ENCODE peak calls at places on chromosomes 4 and X, in four cellular contexts. B is tibial artery, X is heart right ventricle, H is Panc1. Y is an unnamed sample. For H3K27me3, the result is how much of the 10 kb centered on the place peaks cover.

GRCh38 chr4:102543030-102543505 is 41.9 kb downstream of the NFKB1 start:
- DNase-seq in X (no peak), B (no peak), H (no peak), Y (no peak)

GRCh38 chr4:53365121-53365485 is 758 bp downstream of the SCFD2 start:
- DNase-seq in B (no peak), X (no peak), H (no peak), Y (no peak)

GRCh38 chr4:110666030-110666429 is 43.2 kb upstream of the PITX2 start:
- DNase-seq in B (no peak), H (no peak), X (no peak), Y (no peak)

GRCh38 chr4:88341227-88342192 is 37.1 kb upstream of the HERC6 start:
- DNase-seq in B (no peak), X (no peak), H (peak), Y (no peak)

GRCh38 chr4:2255501-2256155 is 6.3 kb downstream of the MXD4 start:
- DNase-seq in X (peak), B (peak), H (no peak), Y (peak)

GRCh38 chr4:16026155-16026761 is 57.6 kb downstream of the PROM1 start:
- DNase-seq in B (no peak), H (peak), X (no peak), Y (no peak)

GRCh38 chr4:132108784-132109183 is 1040.3 kb upstream of the PCDH10 start:
- DNase-seq in B (no peak), X (no peak), H (no peak), Y (no peak)

GRCh38 chr4:54066718-54067129 is 2.3 kb upstream of the CHIC2 start:
- DNase-seq in B (no peak), H (no peak), X (peak), Y (no peak)

GRCh38 chr4:87058272-87059073 is 123.7 kb downstream of the AFF1 start:
- DNase-seq in H (peak), B (no peak), X (no peak), Y (no peak)

GRCh38 chrX:110081740-110082139 is 78.8 kb downstream of the TMEM164 start:
- DNase-seq in B (peak), H (no peak), X (peak), Y (no peak)

DNA sequence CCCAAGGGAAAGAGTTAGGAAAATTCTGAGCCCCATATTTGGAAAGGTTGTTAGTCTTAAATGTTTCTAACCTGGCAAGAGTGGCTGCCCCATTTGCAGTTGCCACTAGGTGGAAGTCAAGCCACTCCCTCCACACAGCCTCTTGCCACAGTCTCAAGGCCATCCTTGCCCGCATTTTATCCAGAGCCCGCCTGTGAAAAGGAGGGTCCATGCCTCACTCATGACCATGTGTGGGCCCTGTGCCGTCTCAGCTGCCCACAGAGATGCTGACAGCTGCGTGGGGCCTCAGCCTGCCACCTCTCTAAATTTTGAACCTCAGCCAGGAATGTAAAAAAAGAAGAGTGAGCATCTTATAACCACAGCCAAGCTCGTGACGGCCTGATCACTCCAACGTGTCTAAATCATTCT is 201.5 kb upstream of the FAM241A start:
- DNase-seq in X (no peak), H (no peak), B (no peak), Y (peak)
- TF ChIP-seq CTCF in X (no peak), H (peak), B (no peak), Y (no peak)

DNA sequence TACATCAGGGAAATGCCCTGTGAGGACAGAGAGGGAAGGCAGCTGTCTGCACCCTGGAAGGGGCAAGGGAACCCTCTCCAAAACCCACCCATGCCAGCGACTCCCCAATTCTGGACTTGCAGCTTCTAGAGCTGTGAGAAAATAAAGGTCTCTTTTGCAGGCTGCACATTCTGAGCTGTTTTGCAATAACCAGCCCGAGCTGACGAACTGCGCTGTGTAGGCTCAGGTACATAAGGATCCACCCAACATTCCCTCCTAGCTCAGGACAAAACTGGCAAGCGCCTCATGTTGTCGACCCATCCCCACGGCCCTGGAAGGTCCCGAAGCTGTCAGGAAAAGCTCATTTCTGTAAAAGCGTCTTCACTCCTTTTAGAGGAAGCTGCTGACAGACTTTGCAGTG is 271.8 kb downstream of the CRLF2 start:
- DNase-seq in X (no peak), B (no peak), H (no peak), Y (no peak)
- H3K27me3 ChIP-seq in X (under half), B (under half), H (under half), Y (under half)

DNA sequence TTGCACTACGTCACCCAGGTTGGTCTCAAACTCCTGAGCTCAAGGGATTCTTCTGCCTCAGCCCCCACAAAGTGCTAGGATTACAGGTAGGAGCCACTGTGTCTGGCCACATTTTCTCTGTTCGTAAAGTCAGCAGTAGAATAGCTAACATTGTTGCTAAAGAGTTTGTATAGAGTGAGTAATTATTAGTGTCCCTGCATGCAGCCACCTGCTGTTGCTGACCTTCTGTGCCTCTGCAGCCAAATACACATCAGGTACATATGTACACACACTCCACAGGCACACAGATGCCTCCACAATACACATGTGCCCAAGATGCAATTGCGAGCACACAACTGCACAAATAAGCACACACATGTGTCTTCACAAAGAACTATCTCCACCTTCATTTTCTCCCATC is 10.9 kb downstream of the DRD5 start:
- DNase-seq in H (no peak), B (no peak), X (no peak), Y (no peak)
- TF ChIP-seq CTCF in H (no peak), B (no peak), X (no peak), Y (no peak)

GRCh38 chrX:1011632-1012283 is 200.7 kb downstream of the CRLF2 start:
- DNase-seq in H (no peak), B (no peak), X (no peak), Y (no peak)
- H3K27me3 ChIP-seq in H (under half), B (under half), X (under half), Y (under half)